ENCODE peak calls at places on chromosome 19, in six cellular contexts. One of them, this sample, is unnamed.
A peak's percentile ranks its signal among the peaks of the same experiment; 100 is the strongest.

GRCh38 chr19:16185925-16186234 is 670 bp downstream of the FAM32A start:
- DNase-seq in neuronal stem cell: no peak
- DNase-seq in IMR-90: no peak
- DNase-seq in mesenchymal stem cell: peak; percentile 66
- DNase-seq in H1: no peak
- DNase-seq in H9: no peak
- DNase-seq in this sample: peak; percentile 31

GRCh38 chr19:55519461-55520311 is 17.2 kb downstream of the SBK2 start:
- DNase-seq in neuronal stem cell: no peak
- DNase-seq in IMR-90: peak; percentile 98
- DNase-seq in mesenchymal stem cell: peak; percentile 73
- DNase-seq in H1: no peak
- DNase-seq in H9: no peak
- DNase-seq in this sample: peak; percentile 7

GRCh38 chr19:47444388-47444821 is 25.1 kb upstream of the MEIS3 start:
- DNase-seq in neuronal stem cell: peak; percentile 64
- DNase-seq in IMR-90: no peak
- DNase-seq in mesenchymal stem cell: no peak
- DNase-seq in H1: no peak
- DNase-seq in H9: peak; percentile 64
- DNase-seq in this sample: peak; percentile 28

GRCh38 chr19:3932931-3933810 is at the start of gene NMRK2:
- DNase-seq in neuronal stem cell: peak; percentile 15
- DNase-seq in IMR-90: no peak
- DNase-seq in mesenchymal stem cell: no peak
- DNase-seq in H1: peak; percentile 79
- DNase-seq in H9: peak; percentile 94
- DNase-seq in this sample: no peak

GRCh38 chr19:37519890-37520289 is 13.2 kb downstream of the ZNF793 start:
- DNase-seq in neuronal stem cell: no peak
- DNase-seq in IMR-90: peak; percentile 28
- DNase-seq in mesenchymal stem cell: peak; percentile 18
- DNase-seq in H1: no peak
- DNase-seq in H9: no peak
- DNase-seq in this sample: peak; percentile 72

GRCh38 chr19:28472111-28472510 is 740.8 kb downstream of the UQCRFS1 start:
- DNase-seq in neuronal stem cell: no peak
- DNase-seq in IMR-90: no peak
- DNase-seq in mesenchymal stem cell: no peak
- DNase-seq in H1: no peak
- DNase-seq in H9: no peak
- DNase-seq in this sample: peak; percentile 51

GRCh38 chr19:13866463-13867046 is 10.4 kb upstream of the NANOS3 start:
- DNase-seq in neuronal stem cell: no peak
- DNase-seq in IMR-90: no peak
- DNase-seq in mesenchymal stem cell: no peak
- DNase-seq in H1: no peak
- DNase-seq in H9: no peak
- DNase-seq in this sample: no peak

GRCh38 chr19:29479941-29480340 is 45.9 kb upstream of the VSTM2B start:
- DNase-seq in neuronal stem cell: no peak
- DNase-seq in IMR-90: no peak
- DNase-seq in mesenchymal stem cell: no peak
- DNase-seq in H1: no peak
- DNase-seq in H9: no peak
- DNase-seq in this sample: no peak

GRCh38 chr19:56201973-56202372 is at the start of gene ZSCAN5C:
- DNase-seq in neuronal stem cell: no peak
- DNase-seq in IMR-90: no peak
- DNase-seq in mesenchymal stem cell: no peak
- DNase-seq in H1: no peak
- DNase-seq in H9: no peak
- DNase-seq in this sample: no peak

GRCh38 chr19:16591803-16592556 is 19.8 kb upstream of the SLC35E1 start:
- DNase-seq in neuronal stem cell: no peak
- DNase-seq in IMR-90: peak; percentile 25
- DNase-seq in mesenchymal stem cell: no peak
- DNase-seq in H1: no peak
- DNase-seq in H9: no peak
- DNase-seq in this sample: no peak

GRCh38 chr19:38389101-38389925 is 816 bp downstream of the SPRED3 start:
- DNase-seq in neuronal stem cell: peak; percentile 32
- DNase-seq in IMR-90: peak; percentile 82
- DNase-seq in mesenchymal stem cell: peak; percentile 87
- DNase-seq in H1: no peak
- DNase-seq in H9: peak; percentile 68
- DNase-seq in this sample: peak; percentile 35

GRCh38 chr19:48480476-48481190 is 11.5 kb downstream of the CYTH2 start:
- DNase-seq in neuronal stem cell: no peak
- DNase-seq in IMR-90: no peak
- DNase-seq in mesenchymal stem cell: no peak
- DNase-seq in H1: no peak
- DNase-seq in H9: no peak
- DNase-seq in this sample: no peak

GRCh38 chr19:42420055-42420544 is 7.1 kb downstream of the LIPE start:
- DNase-seq in neuronal stem cell: no peak
- DNase-seq in IMR-90: peak; percentile 78
- DNase-seq in mesenchymal stem cell: peak; percentile 49
- DNase-seq in H1: no peak
- DNase-seq in H9: peak; percentile 74
- DNase-seq in this sample: peak; percentile 44

GRCh38 chr19:2167896-2168618 is 4.3 kb downstream of the DOT1L start:
- DNase-seq in neuronal stem cell: no peak
- DNase-seq in IMR-90: peak; percentile 44
- DNase-seq in mesenchymal stem cell: peak; percentile 83
- DNase-seq in H1: no peak
- DNase-seq in H9: no peak
- DNase-seq in this sample: peak; percentile 61

GRCh38 chr19:42313096-42313839 is at the start of gene TMEM145:
- DNase-seq in neuronal stem cell: peak; percentile 51
- DNase-seq in IMR-90: peak; percentile 52
- DNase-seq in mesenchymal stem cell: peak; percentile 64
- DNase-seq in H1: no peak
- DNase-seq in H9: peak; percentile 73
- DNase-seq in this sample: no peak

GRCh38 chr19:52188822-52189744 is 769 bp upstream of the PPP2R1A start:
- DNase-seq in neuronal stem cell: no peak
- DNase-seq in IMR-90: no peak
- DNase-seq in mesenchymal stem cell: no peak
- DNase-seq in H1: peak; percentile 25
- DNase-seq in H9: no peak
- DNase-seq in this sample: peak; percentile 61

GRCh38 chr19:7260161-7260560 is 34.1 kb downstream of the INSR start:
- DNase-seq in neuronal stem cell: no peak
- DNase-seq in IMR-90: no peak
- DNase-seq in mesenchymal stem cell: no peak
- DNase-seq in H1: no peak
- DNase-seq in H9: no peak
- DNase-seq in this sample: no peak

GRCh38 chr19:7257148-7258041 is 36.8 kb downstream of the INSR start:
- DNase-seq in neuronal stem cell: no peak
- DNase-seq in IMR-90: peak; percentile 67
- DNase-seq in mesenchymal stem cell: peak; percentile 28
- DNase-seq in H1: no peak
- DNase-seq in H9: no peak
- DNase-seq in this sample: peak; percentile 96

GRCh38 chr19:7255631-7256030 is 38.6 kb downstream of the INSR start:
- DNase-seq in neuronal stem cell: no peak
- DNase-seq in IMR-90: no peak
- DNase-seq in mesenchymal stem cell: no peak
- DNase-seq in H1: no peak
- DNase-seq in H9: no peak
- DNase-seq in this sample: no peak

GRCh38 chr19:7258042-7258839 is 36.0 kb downstream of the INSR start:
- DNase-seq in neuronal stem cell: no peak
- DNase-seq in IMR-90: no peak
- DNase-seq in mesenchymal stem cell: no peak
- DNase-seq in H1: no peak
- DNase-seq in H9: no peak
- DNase-seq in this sample: no peak

GRCh38 chr19:7258840-7259395 is 35.3 kb downstream of the INSR start:
- DNase-seq in neuronal stem cell: no peak
- DNase-seq in IMR-90: no peak
- DNase-seq in mesenchymal stem cell: no peak
- DNase-seq in H1: no peak
- DNase-seq in H9: no peak
- DNase-seq in this sample: no peak
- H3K4me1 ChIP-seq in neuronal stem cell: no peaks in the 10 kb centered on the region
- H3K4me1 ChIP-seq in IMR-90: peaks cover 2% of the 10 kb centered on the region
- H3K4me1 ChIP-seq in mesenchymal stem cell: no peaks in the 10 kb centered on the region
- H3K4me1 ChIP-seq in H1: peaks cover 3% of the 10 kb centered on the region
- H3K4me1 ChIP-seq in H9: peaks cover 2% of the 10 kb centered on the region
- H3K4me1 ChIP-seq in this sample: peaks cover 12% of the 10 kb centered on the region

GRCh38 chr19:44692379-44692721 is 6.6 kb upstream of the CEACAM16 start:
- DNase-seq in neuronal stem cell: no peak
- DNase-seq in IMR-90: no peak
- DNase-seq in mesenchymal stem cell: no peak
- DNase-seq in H1: no peak
- DNase-seq in H9: no peak
- DNase-seq in this sample: no peak
- H2AFZ ChIP-seq in neuronal stem cell: no peak overlapping the region
- H2AFZ ChIP-seq in IMR-90: peak overlapping the region; percentile 84
- H2AFZ ChIP-seq in mesenchymal stem cell: no peak overlapping the region
- H2AFZ ChIP-seq in H1: peak overlapping the region; percentile 58
- H2AFZ ChIP-seq in H9: no peak overlapping the region
- H2AFZ ChIP-seq in this sample: no peak overlapping the region

GRCh38 chr19:18494267-18494607 is 27.6 kb downstream of the ELL start:
- DNase-seq in neuronal stem cell: no peak
- DNase-seq in IMR-90: peak; percentile 69
- DNase-seq in mesenchymal stem cell: peak; percentile 70
- DNase-seq in H1: no peak
- DNase-seq in H9: no peak
- DNase-seq in this sample: no peak

GRCh38 chr19:18496980-18497256 is 25.0 kb downstream of the ELL start:
- DNase-seq in neuronal stem cell: no peak
- DNase-seq in IMR-90: no peak
- DNase-seq in mesenchymal stem cell: peak; percentile 43
- DNase-seq in H1: no peak
- DNase-seq in H9: no peak
- DNase-seq in this sample: peak; percentile 87

GRCh38 chr19:18493440-18494266 is 28.2 kb downstream of the ELL start:
- DNase-seq in neuronal stem cell: no peak
- DNase-seq in IMR-90: no peak
- DNase-seq in mesenchymal stem cell: peak; percentile 80
- DNase-seq in H1: no peak
- DNase-seq in H9: no peak
- DNase-seq in this sample: no peak

GRCh38 chr19:18496167-18496979 is 25.5 kb downstream of the ELL start:
- DNase-seq in neuronal stem cell: no peak
- DNase-seq in IMR-90: peak; percentile 80
- DNase-seq in mesenchymal stem cell: peak; percentile 95
- DNase-seq in H1: no peak
- DNase-seq in H9: no peak
- DNase-seq in this sample: peak; percentile 63

GRCh38 chr19:18495204-18495911 is 26.5 kb downstream of the ELL start:
- DNase-seq in neuronal stem cell: no peak
- DNase-seq in IMR-90: no peak
- DNase-seq in mesenchymal stem cell: no peak
- DNase-seq in H1: no peak
- DNase-seq in H9: peak; percentile 43
- DNase-seq in this sample: no peak
- H3K23ac ChIP-seq in neuronal stem cell: peak overlapping the region; percentile 89
- H3K23ac ChIP-seq in IMR-90: no peak overlapping the region
- H3K23ac ChIP-seq in mesenchymal stem cell: peak overlapping the region; percentile 51
- H3K23ac ChIP-seq in H1: no peak overlapping the region
- H3K23ac ChIP-seq in H9: no peak overlapping the region
- H3K23ac ChIP-seq in this sample: no peak overlapping the region

GRCh38 chr19:19515764-19516519 is at the start of gene NDUFA13:
- DNase-seq in neuronal stem cell: peak; percentile 94
- DNase-seq in IMR-90: peak; percentile 90
- DNase-seq in mesenchymal stem cell: peak; percentile 95
- DNase-seq in H1: peak; percentile 70
- DNase-seq in H9: peak; percentile 95
- DNase-seq in this sample: peak; percentile 99
- H3K4me1 ChIP-seq in neuronal stem cell: peaks cover 4% of the 10 kb centered on the region
- H3K4me1 ChIP-seq in IMR-90: peaks cover 5% of the 10 kb centered on the region
- H3K4me1 ChIP-seq in mesenchymal stem cell: peaks cover 14% of the 10 kb centered on the region
- H3K4me1 ChIP-seq in H1: no peaks in the 10 kb centered on the region
- H3K4me1 ChIP-seq in H9: no peaks in the 10 kb centered on the region
- H3K4me1 ChIP-seq in this sample: peaks cover 5% of the 10 kb centered on the region

GRCh38 chr19:32880607-32881006 is 11.0 kb upstream of the SLC7A9 start:
- DNase-seq in neuronal stem cell: no peak
- DNase-seq in IMR-90: no peak
- DNase-seq in mesenchymal stem cell: no peak
- DNase-seq in H1: no peak
- DNase-seq in H9: no peak
- DNase-seq in this sample: no peak

GRCh38 chr19:32878988-32879387 is 9.4 kb upstream of the SLC7A9 start:
- DNase-seq in neuronal stem cell: no peak
- DNase-seq in IMR-90: no peak
- DNase-seq in mesenchymal stem cell: no peak
- DNase-seq in H1: no peak
- DNase-seq in H9: no peak
- DNase-seq in this sample: no peak

GRCh38 chr19:32877977-32878745 is 8.6 kb upstream of the SLC7A9 start:
- DNase-seq in neuronal stem cell: no peak
- DNase-seq in IMR-90: no peak
- DNase-seq in mesenchymal stem cell: no peak
- DNase-seq in H1: no peak
- DNase-seq in H9: no peak
- DNase-seq in this sample: no peak

GRCh38 chr19:32881766-32882165 is 12.2 kb upstream of the SLC7A9 start:
- DNase-seq in neuronal stem cell: no peak
- DNase-seq in IMR-90: no peak
- DNase-seq in mesenchymal stem cell: no peak
- DNase-seq in H1: no peak
- DNase-seq in H9: peak; percentile 35
- DNase-seq in this sample: no peak

DNA sequence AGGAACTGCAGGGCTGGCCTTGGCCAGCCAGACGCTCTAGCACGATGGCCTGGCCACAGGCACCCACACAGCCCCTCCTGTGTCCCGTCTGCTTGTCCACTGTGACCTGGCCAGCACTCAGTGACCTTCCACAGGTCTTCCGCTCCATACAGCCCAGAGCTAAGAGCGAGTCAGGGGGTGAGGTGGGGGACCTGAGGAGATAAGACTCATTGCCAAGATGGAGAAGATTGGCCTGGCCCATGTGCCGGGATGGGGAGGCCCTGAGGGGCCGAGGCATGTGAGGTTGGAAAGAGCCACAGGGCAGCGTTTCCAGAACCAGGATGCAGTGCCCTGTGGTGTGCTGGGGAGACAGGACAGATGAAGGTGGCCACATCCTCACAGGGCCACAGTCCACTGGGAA is 10.2 kb upstream of the SLC7A9 start:
- DNase-seq in neuronal stem cell: no peak
- DNase-seq in IMR-90: no peak
- DNase-seq in mesenchymal stem cell: no peak
- DNase-seq in H1: no peak
- DNase-seq in H9: no peak
- DNase-seq in this sample: no peak
- H2AFZ ChIP-seq in neuronal stem cell: no peak overlapping the region
- H2AFZ ChIP-seq in IMR-90: no peak overlapping the region
- H2AFZ ChIP-seq in mesenchymal stem cell: no peak overlapping the region
- H2AFZ ChIP-seq in H1: no peak overlapping the region
- H2AFZ ChIP-seq in H9: no peak overlapping the region
- H2AFZ ChIP-seq in this sample: no peak overlapping the region